ENCODE peak calls at places on chromosomes 3 and 15, in four cellular contexts. One of them, this sample, is unnamed.
A peak's percentile ranks its signal among the peaks of the same experiment; 100 is the strongest.

GRCh38 chr3:96931491-96931890 is 117.1 kb downstream of the EPHA6 start:
- DNase-seq in hepatocyte: peak; percentile 12
- DNase-seq in PC-9: no peak
- DNase-seq in body of pancreas: no peak
- DNase-seq in this sample: no peak

GRCh38 chr3:35562141-35562540 is 77.2 kb upstream of the ARPP21 start:
- DNase-seq in hepatocyte: no peak
- DNase-seq in PC-9: no peak
- DNase-seq in body of pancreas: no peak
- DNase-seq in this sample: no peak

GRCh38 chr15:41804361-41804760 is 23.5 kb upstream of the JMJD7 start:
- DNase-seq in hepatocyte: no peak
- DNase-seq in PC-9: no peak
- DNase-seq in body of pancreas: no peak
- DNase-seq in this sample: no peak

GRCh38 chr15:52559583-52559982 is 9.2 kb downstream of the ARPP19 start:
- DNase-seq in hepatocyte: no peak
- DNase-seq in PC-9: no peak
- DNase-seq in body of pancreas: no peak
- DNase-seq in this sample: no peak

GRCh38 chr3:5021571-5022092 is 42.4 kb downstream of the BHLHE40 start:
- DNase-seq in hepatocyte: no peak
- DNase-seq in PC-9: peak; percentile 53
- DNase-seq in body of pancreas: no peak
- DNase-seq in this sample: no peak

GRCh38 chr15:52261498-52262242 is 33.9 kb downstream of the MYO5C start:
- DNase-seq in hepatocyte: peak; percentile 58
- DNase-seq in PC-9: peak; percentile 90
- DNase-seq in body of pancreas: peak; percentile 84
- DNase-seq in this sample: no peak

GRCh38 chr3:153744884-153745283 is 376.3 kb upstream of the ARHGEF26 start:
- DNase-seq in hepatocyte: no peak
- DNase-seq in PC-9: no peak
- DNase-seq in body of pancreas: no peak
- DNase-seq in this sample: no peak

GRCh38 chr3:63661242-63661641 is 8.8 kb downstream of the SNTN start:
- DNase-seq in hepatocyte: no peak
- DNase-seq in PC-9: no peak
- DNase-seq in body of pancreas: no peak
- DNase-seq in this sample: no peak

GRCh38 chr3:139113231-139113749 is 68.6 kb upstream of the PRR23C start:
- DNase-seq in hepatocyte: no peak
- DNase-seq in PC-9: no peak
- DNase-seq in body of pancreas: no peak
- DNase-seq in this sample: no peak

GRCh38 chr3:58752168-58752567 is 85.6 kb upstream of the FAM3D start:
- DNase-seq in hepatocyte: no peak
- DNase-seq in PC-9: no peak
- DNase-seq in body of pancreas: no peak
- DNase-seq in this sample: no peak

GRCh38 chr3:120743556-120744195 is 1.1 kb downstream of the GTF2E1 start:
- DNase-seq in hepatocyte: peak; percentile 7
- DNase-seq in PC-9: no peak
- DNase-seq in body of pancreas: peak; percentile 8
- DNase-seq in this sample: no peak

GRCh38 chr15:88637841-88638625 is 783 bp upstream of the ISG20 start:
- DNase-seq in hepatocyte: peak; percentile 69
- DNase-seq in PC-9: no peak
- DNase-seq in body of pancreas: peak; percentile 46
- DNase-seq in this sample: no peak

GRCh38 chr3:134543113-134543512 is 57.3 kb downstream of the CEP63 start:
- DNase-seq in hepatocyte: no peak
- DNase-seq in PC-9: no peak
- DNase-seq in body of pancreas: no peak
- DNase-seq in this sample: no peak

GRCh38 chr15:101054991-101055390 is 135.8 kb downstream of the LRRK1 start:
- DNase-seq in hepatocyte: peak; percentile 2
- DNase-seq in PC-9: no peak
- DNase-seq in body of pancreas: no peak
- DNase-seq in this sample: no peak

GRCh38 chr3:128278761-128279593 is 125.7 kb downstream of the EEFSEC start:
- DNase-seq in hepatocyte: peak; percentile 80
- DNase-seq in PC-9: no peak
- DNase-seq in body of pancreas: peak; percentile 49
- DNase-seq in this sample: no peak

GRCh38 chr3:100562224-100562857 is 47.1 kb upstream of the ADGRG7 start:
- DNase-seq in hepatocyte: no peak
- DNase-seq in PC-9: no peak
- DNase-seq in body of pancreas: no peak
- DNase-seq in this sample: no peak

GRCh38 chr3:8886556-8886955 is 76.7 kb downstream of the RAD18 start:
- DNase-seq in hepatocyte: no peak
- DNase-seq in PC-9: no peak
- DNase-seq in body of pancreas: no peak
- DNase-seq in this sample: no peak

GRCh38 chr3:123046262-123046873 is 18.8 kb upstream of the SEMA5B start:
- DNase-seq in hepatocyte: no peak
- DNase-seq in PC-9: no peak
- DNase-seq in body of pancreas: no peak
- DNase-seq in this sample: no peak

GRCh38 chr15:55694652-55695150 is 48.3 kb downstream of the PRTG start:
- DNase-seq in hepatocyte: peak; percentile 59
- DNase-seq in PC-9: no peak
- DNase-seq in body of pancreas: no peak
- DNase-seq in this sample: no peak

GRCh38 chr15:65372787-65373067 is 5.1 kb downstream of the IGDCC3 start:
- DNase-seq in hepatocyte: no peak
- DNase-seq in PC-9: no peak
- DNase-seq in body of pancreas: no peak
- DNase-seq in this sample: no peak

GRCh38 chr3:174398761-174399160 is 460.4 kb upstream of the NAALADL2 start:
- DNase-seq in hepatocyte: no peak
- DNase-seq in PC-9: no peak
- DNase-seq in body of pancreas: no peak
- DNase-seq in this sample: no peak

GRCh38 chr3:49500408-49501257 is 30.6 kb downstream of the DAG1 start:
- DNase-seq in hepatocyte: peak; percentile 87
- DNase-seq in PC-9: peak; percentile 65
- DNase-seq in body of pancreas: peak; percentile 77
- DNase-seq in this sample: no peak

GRCh38 chr3:12135029-12135634 is 23.6 kb downstream of the TIMP4 start:
- DNase-seq in hepatocyte: peak; percentile 84
- DNase-seq in PC-9: peak; percentile 72
- DNase-seq in body of pancreas: peak; percentile 70
- DNase-seq in this sample: peak; percentile 45

GRCh38 chr3:53845103-53845880 is 927 bp downstream of the CHDH start:
- DNase-seq in hepatocyte: peak; percentile 71
- DNase-seq in PC-9: no peak
- DNase-seq in body of pancreas: peak; percentile 81
- DNase-seq in this sample: no peak
- TF ChIP-seq CTCF in hepatocyte: peak; percentile 39
- TF ChIP-seq CTCF in PC-9: no peak
- TF ChIP-seq CTCF in body of pancreas: peak; percentile 51
- TF ChIP-seq CTCF in this sample: no peak

GRCh38 chr3:71543371-71544016 is 40.0 kb downstream of the FOXP1 start:
- DNase-seq in hepatocyte: no peak
- DNase-seq in PC-9: no peak
- DNase-seq in body of pancreas: no peak
- DNase-seq in this sample: no peak
- H3K27ac ChIP-seq in hepatocyte: peak overlapping the region; percentile 70
- H3K27ac ChIP-seq in PC-9: no peak overlapping the region
- H3K27ac ChIP-seq in body of pancreas: no peak overlapping the region
- H3K27ac ChIP-seq in this sample: no peak overlapping the region

DNA sequence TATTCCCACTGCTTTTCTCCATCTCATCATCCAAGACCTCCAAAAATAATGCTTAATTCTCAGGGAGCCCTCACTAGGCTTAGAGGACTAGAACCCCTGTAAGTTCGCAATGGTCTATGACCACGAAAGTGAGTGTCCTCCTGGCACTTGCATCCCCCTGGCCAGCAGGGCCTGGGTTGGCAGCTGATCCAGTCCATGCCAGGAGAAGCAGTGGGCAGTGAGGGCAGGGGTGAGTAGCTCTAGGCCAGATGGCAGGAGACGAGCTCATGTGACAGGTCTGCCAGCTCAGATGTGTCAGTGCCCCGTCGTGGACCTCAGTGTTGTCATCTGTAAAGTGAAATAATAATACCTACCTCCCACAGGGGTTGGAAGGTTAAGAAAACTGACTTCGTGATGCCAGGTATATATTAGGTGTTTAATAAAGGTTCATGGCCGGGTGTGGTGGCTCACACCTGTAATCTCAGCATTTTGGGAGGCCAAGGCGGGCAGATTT is 11.1 kb downstream of the GP5 start:
- DNase-seq in hepatocyte: no peak
- DNase-seq in PC-9: no peak
- DNase-seq in body of pancreas: no peak
- DNase-seq in this sample: no peak
- H3K9me3 ChIP-seq in hepatocyte: no peaks in the 10 kb centered on the region
- H3K9me3 ChIP-seq in PC-9: peaks cover 10% of the 10 kb centered on the region
- H3K9me3 ChIP-seq in body of pancreas: no peaks in the 10 kb centered on the region
- H3K9me3 ChIP-seq in this sample: peaks cover 4% of the 10 kb centered on the region

GRCh38 chr3:171459130-171459941 is 869 bp downstream of the TNIK start:
- DNase-seq in hepatocyte: peak; percentile 41
- DNase-seq in PC-9: peak; percentile 56
- DNase-seq in body of pancreas: peak; percentile 40
- DNase-seq in this sample: peak; percentile 53

GRCh38 chr3:171459942-171460225 is 321 bp downstream of the TNIK start:
- DNase-seq in hepatocyte: no peak
- DNase-seq in PC-9: no peak
- DNase-seq in body of pancreas: no peak
- DNase-seq in this sample: no peak

GRCh38 chr3:171458857-171459129 is 1.4 kb downstream of the TNIK start:
- DNase-seq in hepatocyte: no peak
- DNase-seq in PC-9: no peak
- DNase-seq in body of pancreas: no peak
- DNase-seq in this sample: no peak

GRCh38 chr3:171461087-171461917 is 1.1 kb upstream of the TNIK start:
- DNase-seq in hepatocyte: peak; percentile 42
- DNase-seq in PC-9: peak; percentile 66
- DNase-seq in body of pancreas: peak; percentile 57
- DNase-seq in this sample: peak; percentile 27

DNA sequence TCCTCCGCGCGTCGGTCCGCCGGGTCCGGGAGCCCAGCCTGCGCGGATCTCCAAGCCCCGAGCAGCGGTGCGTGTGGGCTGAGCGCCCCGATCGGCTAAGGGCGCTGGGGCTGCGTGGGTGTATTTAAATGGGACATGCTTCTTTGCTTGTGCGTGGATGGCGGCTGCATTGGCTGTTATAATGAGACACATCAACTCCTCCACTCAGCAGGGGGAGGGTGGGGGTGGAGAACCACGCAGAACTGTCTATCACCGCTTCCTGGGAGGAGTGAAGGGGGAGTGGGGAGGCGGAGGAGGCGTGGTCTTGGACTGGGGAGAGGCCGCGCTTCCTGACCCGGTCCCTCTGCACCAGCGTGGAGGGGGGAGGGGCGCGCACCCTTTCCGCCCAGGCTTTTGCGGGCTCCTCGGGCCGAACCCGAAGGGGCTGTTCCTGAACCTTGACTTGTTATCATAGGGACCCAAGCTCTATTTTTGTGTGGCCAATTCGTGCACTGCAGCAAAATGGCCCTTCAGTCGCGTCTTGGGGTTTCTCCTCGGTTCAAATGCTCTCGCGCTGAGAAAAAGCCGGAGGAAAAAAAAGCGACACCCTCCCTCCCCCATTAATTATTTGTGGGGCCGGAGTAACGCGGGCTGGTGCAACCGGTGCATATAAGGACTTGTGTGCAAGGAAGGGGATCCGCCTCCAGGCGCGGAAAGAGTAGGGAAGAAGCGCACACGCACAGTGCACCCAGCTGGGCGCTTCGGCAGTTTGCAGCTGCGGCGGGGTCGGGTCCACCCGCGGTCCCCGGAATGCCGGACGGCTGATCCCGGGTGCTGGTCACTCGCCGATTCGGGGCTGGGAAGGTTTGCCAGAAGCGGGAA is at the start of gene TNIK:
- DNase-seq in hepatocyte: peak; percentile 92
- DNase-seq in PC-9: peak; percentile 94
- DNase-seq in body of pancreas: peak; percentile 93
- DNase-seq in this sample: peak; percentile 92
- TF ChIP-seq CTCF in hepatocyte: no peak
- TF ChIP-seq CTCF in PC-9: peak; percentile 38
- TF ChIP-seq CTCF in body of pancreas: peak; percentile 58
- TF ChIP-seq CTCF in this sample: peak; percentile 29

GRCh38 chr3:45972534-45973402 is 22.9 kb downstream of the FYCO1 start:
- DNase-seq in hepatocyte: peak; percentile 59
- DNase-seq in PC-9: peak; percentile 49
- DNase-seq in body of pancreas: peak; percentile 53
- DNase-seq in this sample: no peak
- H3K27ac ChIP-seq in hepatocyte: peak overlapping the region; percentile 65
- H3K27ac ChIP-seq in PC-9: peak overlapping the region; percentile 70
- H3K27ac ChIP-seq in body of pancreas: no peak overlapping the region
- H3K27ac ChIP-seq in this sample: no peak overlapping the region

GRCh38 chr15:25054329-25054728 is 99.5 kb downstream of the SNRPN start:
- DNase-seq in hepatocyte: no peak
- DNase-seq in PC-9: no peak
- DNase-seq in body of pancreas: no peak
- DNase-seq in this sample: no peak
- H3K9me3 ChIP-seq in hepatocyte: peaks cover 60% of the 10 kb centered on the region
- H3K9me3 ChIP-seq in PC-9: no peaks in the 10 kb centered on the region
- H3K9me3 ChIP-seq in body of pancreas: peaks cover 18% of the 10 kb centered on the region
- H3K9me3 ChIP-seq in this sample: peaks cover 100% of the 10 kb centered on the region

GRCh38 chr3:185585862-185586643 is at the start of gene SENP2:
- DNase-seq in hepatocyte: peak; percentile 100
- DNase-seq in PC-9: peak; percentile 100
- DNase-seq in body of pancreas: peak; percentile 99
- DNase-seq in this sample: peak; percentile 98
- TF ChIP-seq CTCF in hepatocyte: no peak
- TF ChIP-seq CTCF in PC-9: no peak
- TF ChIP-seq CTCF in body of pancreas: no peak
- TF ChIP-seq CTCF in this sample: no peak

DNA sequence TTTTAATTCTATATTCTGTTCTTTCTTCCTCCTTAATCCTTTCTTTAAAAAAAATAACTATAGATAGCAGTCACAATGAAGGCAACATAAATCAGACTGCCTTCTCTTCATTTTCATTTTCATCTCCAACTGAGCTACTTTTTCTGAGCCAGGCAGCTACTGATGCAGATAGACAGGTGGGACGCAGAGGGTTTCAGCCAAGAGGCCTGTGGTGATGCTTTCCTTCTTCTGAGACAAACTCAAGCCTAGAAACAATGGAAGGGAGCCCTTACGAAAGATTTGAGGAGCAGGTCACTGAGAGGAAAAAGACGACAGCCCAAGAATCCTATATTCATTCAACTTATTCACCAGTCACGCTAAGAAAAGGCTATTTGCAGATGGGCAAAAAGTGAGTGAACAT is 220.0 kb upstream of the MLF1 start:
- DNase-seq in hepatocyte: no peak
- DNase-seq in PC-9: no peak
- DNase-seq in body of pancreas: no peak
- DNase-seq in this sample: no peak
- H3K27ac ChIP-seq in hepatocyte: no peak overlapping the region
- H3K27ac ChIP-seq in PC-9: no peak overlapping the region
- H3K27ac ChIP-seq in body of pancreas: no peak overlapping the region
- H3K27ac ChIP-seq in this sample: no peak overlapping the region